ENCODE peak calls at places on chromosomes 3 and 15, in five cellular contexts. Q, A, P, H and D are unnamed samples.

GRCh38 chr3:148643389-148643840 is 54.3 kb upstream of the AGTR1 start:
- DNase-seq in Q (no peak), A (no peak), P (no peak), H (no peak), D (no peak)

GRCh38 chr3:178732824-178733223 is 196.6 kb downstream of the KCNMB2 start:
- DNase-seq in Q (no peak), A (no peak), P (no peak), H (no peak), D (no peak)

GRCh38 chr15:56654216-56654615 is 79.1 kb downstream of the ZNF280D start:
- DNase-seq in Q (no peak), A (no peak), P (no peak), H (no peak), D (no peak)

GRCh38 chr3:40179016-40179415 is 130.5 kb upstream of the EIF1B start:
- DNase-seq in Q (peak; percentile 71), A (peak; percentile 55), P (peak; percentile 80), H (peak; percentile 63), D (peak; percentile 74)

GRCh38 chr3:139546772-139547171 is 7.2 kb upstream of the RBP1 start:
- DNase-seq in Q (no peak), A (no peak), P (no peak), H (no peak), D (no peak)

GRCh38 chr3:195085356-195086130 is 185.4 kb downstream of the XXYLT1 start:
- DNase-seq in Q (no peak), A (no peak), P (no peak), H (no peak), D (no peak)

GRCh38 chr3:100761211-100761921 is 52.1 kb downstream of the TFG start:
- DNase-seq in Q (no peak), A (no peak), P (peak; percentile 4), H (peak; percentile 3), D (no peak)

GRCh38 chr3:52405601-52406115 is 39.2 kb downstream of the SEMA3G start:
- DNase-seq in Q (peak; percentile 26), A (no peak), P (no peak), H (peak; percentile 8), D (no peak)

GRCh38 chr15:91407237-91407889 is 307.3 kb downstream of the SV2B start:
- DNase-seq in Q (no peak), A (no peak), P (no peak), H (no peak), D (no peak)

GRCh38 chr3:9401986-9402385 is 4.6 kb downstream of the SETD5 start:
- DNase-seq in Q (no peak), A (no peak), P (no peak), H (no peak), D (no peak)

GRCh38 chr3:9400626-9401025 is 3.2 kb downstream of the SETD5 start:
- DNase-seq in Q (no peak), A (no peak), P (peak; percentile 21), H (no peak), D (no peak)

GRCh38 chr3:9404680-9405079 is 7.3 kb downstream of the SETD5 start:
- DNase-seq in Q (no peak), A (no peak), P (peak; percentile 21), H (peak; percentile 20), D (no peak)

GRCh38 chr3:9403463-9403862 is 6.0 kb downstream of the SETD5 start:
- DNase-seq in Q (no peak), A (no peak), P (no peak), H (no peak), D (no peak)

GRCh38 chr3:9402410-9403228 is 5.2 kb downstream of the SETD5 start:
- DNase-seq in Q (no peak), A (peak; percentile 36), P (no peak), H (peak; percentile 44), D (no peak)
- H3K27ac ChIP-seq in Q (peak overlapping the region; percentile 99), A (no peak overlapping the region), P (peak overlapping the region; percentile 12), H (peak overlapping the region; percentile 99), D (peak overlapping the region; percentile 37)

GRCh38 chr3:158802399-158803023 is 657 bp downstream of the MFSD1 start:
- DNase-seq in Q (no peak), A (peak; percentile 41), P (no peak), H (no peak), D (peak; percentile 18)

GRCh38 chr3:158801200-158801599 is 654 bp upstream of the MFSD1 start:
- DNase-seq in Q (peak; percentile 58), A (no peak), P (peak; percentile 37), H (peak; percentile 14), D (peak; percentile 25)

GRCh38 chr3:158804441-158804840 is 2.6 kb downstream of the MFSD1 start:
- DNase-seq in Q (no peak), A (no peak), P (no peak), H (no peak), D (no peak)

DNA sequence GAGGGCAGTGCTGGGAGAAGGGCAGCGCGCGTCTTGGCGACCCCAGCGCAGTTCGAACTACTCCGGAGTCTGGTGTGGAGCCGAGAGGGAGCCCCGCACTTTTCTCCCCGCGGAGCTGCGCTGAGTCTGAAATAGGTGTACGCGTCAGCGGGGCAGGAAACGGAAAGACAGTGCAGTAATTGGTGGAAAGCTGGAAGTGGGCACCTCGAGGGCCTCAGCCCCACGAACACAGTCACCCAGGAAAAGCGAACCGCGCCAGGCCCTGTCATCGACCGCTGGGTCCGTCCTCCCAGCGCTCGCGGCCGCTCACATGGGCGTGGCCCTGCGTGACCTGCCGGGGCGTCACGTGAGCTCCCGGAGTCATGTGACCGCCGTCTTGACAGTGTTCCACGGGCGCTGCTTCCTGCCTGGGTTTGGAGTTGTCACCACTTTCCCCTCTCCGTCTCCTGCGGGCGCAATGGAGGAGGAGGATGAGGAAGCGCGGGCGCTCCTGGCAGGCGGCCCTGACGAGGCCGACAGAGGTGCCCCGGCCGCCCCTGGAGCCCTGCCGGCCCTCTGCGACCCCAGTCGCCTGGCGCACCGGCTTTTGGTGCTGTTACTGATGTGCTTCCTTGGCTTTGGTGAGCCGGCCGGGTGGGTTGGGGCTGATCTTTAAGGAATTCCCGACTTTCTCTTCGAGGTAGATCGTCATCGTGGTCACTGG is at the start of gene MFSD1:
- DNase-seq in Q (peak; percentile 98), A (peak; percentile 99), P (peak; percentile 87), H (peak; percentile 94), D (peak; percentile 95)
- TF ChIP-seq POLR2AphosphoS5 in Q (peak; percentile 97), A (peak; percentile 96), P (peak; percentile 73), H (peak; percentile 90), D (peak; percentile 96)

GRCh38 chr3:38006031-38006430 is 15.4 kb downstream of the VILL start:
- DNase-seq in Q (no peak), A (no peak), P (no peak), H (no peak), D (no peak)

GRCh38 chr3:38003817-38004414 is 13.3 kb downstream of the VILL start:
- DNase-seq in Q (peak; percentile 64), A (no peak), P (no peak), H (no peak), D (no peak)

GRCh38 chr3:38006445-38006995 is 15.9 kb downstream of the VILL start:
- DNase-seq in Q (no peak), A (no peak), P (no peak), H (no peak), D (no peak)

GRCh38 chr3:38004415-38005075 is 14.0 kb downstream of the VILL start:
- DNase-seq in Q (peak; percentile 82), A (peak; percentile 82), P (peak; percentile 50), H (peak; percentile 71), D (peak; percentile 91)

GRCh38 chr3:38005076-38006020 is 14.8 kb downstream of the VILL start:
- DNase-seq in Q (no peak), A (no peak), P (no peak), H (no peak), D (peak; percentile 76)
- H3K4me3 ChIP-seq in Q (no peak overlapping the region), A (no peak overlapping the region), P (no peak overlapping the region), H (no peak overlapping the region), D (no peak overlapping the region)

GRCh38 chr3:50168791-50169190 is 13.7 kb downstream of the SEMA3F start:
- DNase-seq in Q (no peak), A (no peak), P (no peak), H (no peak), D (no peak)

GRCh38 chr3:50166309-50167019 is 11.3 kb downstream of the SEMA3F start:
- DNase-seq in Q (no peak), A (no peak), P (no peak), H (no peak), D (no peak)

GRCh38 chr3:50168388-50168787 is 13.3 kb downstream of the SEMA3F start:
- DNase-seq in Q (no peak), A (no peak), P (no peak), H (no peak), D (no peak)

GRCh38 chr3:50167782-50168317 is 12.7 kb downstream of the SEMA3F start:
- DNase-seq in Q (no peak), A (no peak), P (no peak), H (no peak), D (no peak)

DNA sequence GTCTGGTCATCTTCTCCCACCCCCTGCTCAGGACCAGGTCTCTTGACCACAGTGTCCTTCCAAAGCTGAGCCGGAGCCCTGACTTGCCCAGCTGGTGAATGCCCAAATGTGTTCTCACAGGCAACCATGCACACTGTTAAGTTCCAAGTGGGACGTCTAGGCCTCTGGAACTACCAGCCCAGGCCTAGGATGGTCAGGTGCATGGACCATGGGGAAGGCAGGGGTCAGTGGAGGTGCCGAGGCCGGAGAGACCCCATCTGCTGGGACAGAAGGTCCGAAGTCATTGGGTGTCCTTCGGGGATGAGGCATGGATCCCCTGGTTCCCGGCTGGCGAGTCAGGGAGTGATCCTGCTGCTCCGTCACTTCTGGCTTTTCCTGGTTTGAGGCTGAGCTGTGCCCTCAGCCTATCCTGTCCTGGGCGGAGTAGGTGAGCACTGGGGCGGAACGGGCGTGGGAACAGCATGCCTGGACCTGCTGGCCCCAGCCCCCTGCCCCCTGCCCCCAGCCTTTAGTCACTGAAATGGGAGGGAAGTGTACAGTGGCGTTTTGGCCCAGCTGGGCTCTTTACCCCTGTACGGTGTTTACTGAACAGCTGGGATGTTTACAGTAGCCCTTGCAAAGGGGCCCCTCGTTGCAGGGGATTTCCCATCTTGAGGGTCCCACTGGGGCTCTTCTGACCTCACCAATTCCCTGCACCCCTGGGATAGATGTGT is 12.1 kb downstream of the SEMA3F start:
- DNase-seq in Q (no peak), A (no peak), P (peak; percentile 59), H (no peak), D (no peak)
- H3K27ac ChIP-seq in Q (peak overlapping the region; percentile 90), A (peak overlapping the region; percentile 95), P (peak overlapping the region; percentile 99), H (peak overlapping the region; percentile 82), D (peak overlapping the region; percentile 66)

GRCh38 chr15:67005294-67005996 is 60.0 kb upstream of the SMAD3 start:
- DNase-seq in Q (no peak), A (no peak), P (peak; percentile 31), H (no peak), D (no peak)
- TF ChIP-seq POLR2AphosphoS5 in Q (no peak), A (no peak), P (no peak), H (no peak), D (no peak)